ENCODE peak calls at places on chromosomes 5 and 9, in six cellular contexts. U is GM20000, C is neural crest cell, O is GM12878, S is fibroblast of villous mesenchyme, G is kidney epithelial cell. K is an unnamed sample.

GRCh38 chr9:136512651-136513066 is 29.8 kb upstream of the SEC16A start:
- DNase-seq in S (no peak), O (no peak), U (peak), C (no peak), G (no peak), K (no peak)

GRCh38 chr5:78984020-78984610 is 995 bp downstream of the ARSB start:
- DNase-seq in G (no peak), C (no peak), S (no peak), U (peak), O (no peak), K (no peak)

GRCh38 chr9:21580636-21581353 is 98.7 kb upstream of the IFNE start:
- DNase-seq in G (no peak), C (no peak), S (peak), O (no peak), U (no peak), K (peak)

GRCh38 chr9:134895103-134895502 is 14.5 kb downstream of the FCN2 start:
- DNase-seq in C (no peak), S (no peak), G (no peak), U (no peak), O (no peak), K (peak)

GRCh38 chr5:143536364-143536763 is 132.9 kb upstream of the NR3C1 start:
- DNase-seq in G (peak), C (no peak), S (peak), U (no peak), O (no peak), K (peak)

GRCh38 chr9:120935383-120935857 is 8.8 kb upstream of the TRAF1 start:
- DNase-seq in S (peak), G (peak), U (no peak), C (no peak), O (no peak), K (peak)

GRCh38 chr9:124863371-124863831 is 1.5 kb downstream of the ARPC5L start:
- DNase-seq in C (no peak), G (no peak), S (no peak), U (no peak), O (no peak), K (peak)

GRCh38 chr9:123291736-123292135 is 23.4 kb upstream of the STRBP start:
- DNase-seq in G (no peak), S (no peak), O (no peak), C (no peak), U (no peak), K (no peak)

GRCh38 chr5:23840083-23840482 is 332.7 kb downstream of the PRDM9 start:
- DNase-seq in G (no peak), U (no peak), S (no peak), O (no peak), C (no peak), K (peak)
- TF ChIP-seq CTCF in G (peak), U (no peak), S (no peak), O (no peak), C (peak), K (no peak)

GRCh38 chr9:81687521-81688261 is 1.7 kb downstream of the TLE1 start:
- DNase-seq in G (no peak), S (no peak), O (no peak), C (peak), U (peak), K (peak)

GRCh38 chr9:81689343-81690175 is at the start of gene TLE1:
- DNase-seq in S (peak), G (peak), C (peak), O (peak), U (peak), K (peak)

GRCh38 chr9:81683704-81684103 is 5.6 kb downstream of the TLE1 start:
- DNase-seq in S (no peak), C (no peak), O (no peak), G (no peak), U (no peak), K (no peak)

GRCh38 chr9:81685763-81686613 is 3.4 kb downstream of the TLE1 start:
- DNase-seq in S (peak), U (no peak), O (no peak), G (no peak), C (no peak), K (peak)

DNA sequence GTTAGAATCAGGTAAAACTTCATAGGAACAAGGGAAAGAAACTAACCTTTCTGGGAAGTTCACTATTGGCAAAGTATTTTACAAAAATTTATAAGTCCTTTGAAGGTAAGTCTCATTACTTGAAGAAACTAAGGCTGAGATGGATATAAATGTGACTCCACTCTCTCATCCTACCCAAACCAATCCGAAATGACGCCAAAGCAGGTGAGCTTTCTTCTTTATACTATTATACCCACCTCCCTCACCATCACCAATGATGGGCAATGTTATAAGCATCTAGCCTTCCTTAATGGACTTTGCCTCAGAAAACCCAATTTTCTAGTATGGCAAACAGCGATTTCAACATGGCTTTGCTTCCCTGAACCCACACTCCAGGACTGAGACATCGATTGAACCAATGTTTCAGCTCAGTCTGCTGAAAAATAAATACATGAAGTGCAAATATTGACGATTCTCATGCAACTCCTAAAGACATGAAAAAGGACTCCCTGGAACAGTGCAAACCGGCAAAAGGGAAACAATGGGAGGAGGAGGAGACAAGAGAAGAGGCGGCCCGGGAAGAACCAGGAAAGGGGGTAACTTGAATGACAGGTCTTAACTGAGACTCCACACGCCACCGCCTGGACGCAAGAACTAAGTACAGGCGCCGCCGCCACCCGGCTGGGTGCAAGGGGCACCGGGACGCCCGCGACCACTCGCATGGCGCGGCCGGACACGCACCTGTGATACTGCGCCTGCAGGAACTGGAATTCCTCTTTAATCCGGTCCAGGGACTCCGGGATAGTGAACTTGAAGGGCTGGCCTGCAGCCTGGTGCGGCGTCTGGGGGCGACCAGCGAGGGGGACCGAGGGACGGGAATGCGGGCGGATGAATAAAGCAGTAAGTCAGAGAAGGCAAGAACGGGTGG is 2.5 kb downstream of the TLE1 start:
- DNase-seq in O (no peak), C (peak), G (peak), S (peak), U (peak), K (peak)
- TF ChIP-seq CTCF in O (peak), C (peak), G (peak), S (peak), U (no peak), K (peak)

DNA sequence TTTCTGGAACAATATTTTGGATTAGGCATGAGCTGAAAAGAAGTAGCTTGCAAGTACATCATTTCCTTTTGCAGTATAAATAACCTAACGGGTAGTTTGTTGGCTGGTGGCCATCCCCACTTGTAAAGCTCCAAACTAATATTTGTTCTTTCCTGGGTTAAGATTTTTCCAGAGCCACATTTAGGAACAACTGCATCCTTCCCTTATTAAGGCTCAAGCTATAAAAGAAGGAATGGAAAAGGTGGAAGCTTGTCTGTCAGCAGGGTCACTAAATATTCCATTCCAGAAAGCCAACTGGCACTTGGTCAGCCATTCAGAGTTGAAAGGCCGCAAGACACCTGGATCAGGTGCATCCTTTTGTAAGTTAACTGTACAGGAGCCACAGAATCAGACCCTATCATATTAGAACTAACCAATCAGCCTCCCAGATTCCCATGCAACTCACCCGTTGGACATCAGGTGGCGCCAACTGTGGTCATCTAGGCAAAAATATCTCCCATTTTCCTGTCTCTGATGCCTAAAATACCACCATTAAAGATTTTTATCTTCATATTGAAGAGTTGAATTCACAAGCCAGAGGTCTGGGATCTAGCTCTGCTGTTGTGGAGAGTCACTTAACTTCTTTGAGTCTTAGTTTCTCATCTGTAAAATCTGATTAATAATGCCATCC is 82.9 kb downstream of the PTCD2 start:
- DNase-seq in U (no peak), C (no peak), G (no peak), O (no peak), S (no peak), K (no peak)
- TF ChIP-seq CTCF in U (peak), C (peak), G (peak), O (no peak), S (peak), K (peak)

GRCh38 chr5:95726811-95727763 is 4.0 kb upstream of the RHOBTB3 start:
- DNase-seq in U (no peak), G (no peak), S (no peak), C (no peak), O (no peak), K (no peak)
- TF ChIP-seq CTCF in U (no peak), G (no peak), S (no peak), C (no peak), O (no peak), K (no peak)